ENCODE peak calls at places on chromosomes 7 and 10, in eight cellular contexts. R is endodermal cell, Q is cardiac muscle cell, N is cardiac septum, F is AG10803, Z is iris pigment epithelial cell, P is AG04450, D is T-helper 1 cell. C is an unnamed sample.

GRCh38 chr7:80393786-80394185 is 118.1 kb downstream of the GNAT3 start:
- DNase-seq in R (no peak), F (no peak), Q (no peak), Z (no peak), D (no peak), N (no peak), P (no peak), C (no peak)

GRCh38 chr10:78177013-78177370 is 143.3 kb downstream of the RPS24 start:
- DNase-seq in F (no peak), Q (no peak), Z (no peak), R (no peak), N (no peak), P (no peak), D (no peak), C (no peak)

GRCh38 chr10:3907514-3907913 is 122.5 kb upstream of the KLF6 start:
- DNase-seq in R (no peak), N (peak; percentile 82), D (no peak), P (no peak), Z (peak; percentile 25), Q (peak; percentile 55), F (peak; percentile 65), C (peak; percentile 39)

GRCh38 chr10:51368943-51369342 is 294.7 kb downstream of the PRKG1 start:
- DNase-seq in N (no peak), Z (no peak), F (no peak), Q (no peak), P (no peak), D (no peak), R (peak; percentile 51), C (no peak)

GRCh38 chr7:103796296-103796962 is 193.0 kb downstream of the RELN start:
- DNase-seq in F (no peak), D (no peak), R (no peak), Q (no peak), P (no peak), Z (no peak), N (no peak), C (no peak)

GRCh38 chr10:42969909-42970308 is 107.0 kb upstream of the RET start:
- DNase-seq in P (no peak), Q (no peak), N (peak; percentile 60), D (no peak), R (no peak), F (no peak), Z (no peak), C (no peak)

GRCh38 chr7:5077740-5078139 is 32.1 kb downstream of the RBAK start:
- DNase-seq in N (no peak), F (no peak), Z (peak; percentile 9), D (no peak), R (no peak), Q (no peak), P (no peak), C (peak; percentile 27)

GRCh38 chr7:140209866-140210609 is 33.3 kb upstream of the KDM7A start:
- DNase-seq in F (no peak), P (no peak), Q (no peak), R (no peak), Z (no peak), N (no peak), D (no peak), C (no peak)

GRCh38 chr10:122144199-122144598 is 126.9 kb upstream of the BTBD16 start:
- DNase-seq in R (no peak), D (no peak), Z (no peak), P (no peak), Q (no peak), N (no peak), F (no peak), C (no peak)

GRCh38 chr7:120832803-120833202 is 25.1 kb downstream of the TSPAN12 start:
- DNase-seq in P (no peak), Q (no peak), D (no peak), N (no peak), R (no peak), F (no peak), Z (no peak), C (no peak)

GRCh38 chr7:44799939-44800338 is 3.5 kb downstream of the PPIA start:
- DNase-seq in F (no peak), R (no peak), P (no peak), N (no peak), Z (no peak), D (no peak), Q (no peak), C (no peak)

GRCh38 chr10:102819054-102819453 is 18.2 kb downstream of the CYP17A1 start:
- DNase-seq in N (no peak), Q (no peak), D (no peak), F (no peak), R (no peak), Z (no peak), P (no peak), C (no peak)

GRCh38 chr10:42962902-42963231 is 114.0 kb upstream of the RET start:
- DNase-seq in N (peak; percentile 70), D (no peak), Z (no peak), F (no peak), P (no peak), Q (no peak), R (no peak), C (no peak)

GRCh38 chr7:1123721-1124120 is 35.8 kb downstream of the GPER1 start:
- DNase-seq in R (peak; percentile 95), P (peak; percentile 61), F (peak; percentile 89), Q (peak; percentile 95), Z (peak; percentile 67), N (peak; percentile 88), D (no peak), C (peak; percentile 90)

GRCh38 chr10:131031346-131031745 is 280.2 kb downstream of the TCERG1L start:
- DNase-seq in N (peak; percentile 49), Z (no peak), F (no peak), Q (no peak), R (no peak), P (no peak), D (no peak), C (no peak)

GRCh38 chr7:139230078-139230477 is 959 bp upstream of the UBN2 start:
- DNase-seq in F (no peak), P (no peak), R (no peak), D (no peak), N (no peak), Q (no peak), Z (no peak), C (no peak)

GRCh38 chr7:45178241-45179225 is 20.9 kb downstream of the RAMP3 start:
- DNase-seq in N (peak; percentile 58), Z (no peak), Q (no peak), D (no peak), R (peak; percentile 76), F (no peak), P (no peak), C (peak; percentile 17)

GRCh38 chr7:114212753-114213439 is 201.7 kb upstream of the FOXP2 start:
- DNase-seq in Q (no peak), P (no peak), Z (no peak), N (no peak), R (no peak), F (no peak), D (no peak), C (no peak)

GRCh38 chr7:98831641-98832221 is 38.1 kb downstream of the TMEM130 start:
- DNase-seq in N (no peak), Z (peak; percentile 45), P (no peak), R (peak; percentile 85), Q (no peak), F (no peak), D (no peak), C (peak; percentile 31)

GRCh38 chr10:70286616-70287015 is 2.8 kb upstream of the NPFFR1 start:
- DNase-seq in F (no peak), Q (no peak), R (peak; percentile 11), P (no peak), N (no peak), Z (no peak), D (no peak), C (no peak)

GRCh38 chr7:44076101-44076895 is 6.0 kb downstream of the POLM start:
- DNase-seq in N (no peak), Z (no peak), R (no peak), F (no peak), Q (no peak), P (no peak), D (no peak), C (no peak)

GRCh38 chr10:19638173-19638872 is 177.9 kb upstream of the PLXDC2 start:
- DNase-seq in D (no peak), P (peak; percentile 90), Z (peak; percentile 98), Q (peak; percentile 95), F (peak; percentile 95), N (no peak), R (no peak), C (peak; percentile 84)

GRCh38 chr7:126843883-126844282 is 408.9 kb downstream of the GRM8 start:
- DNase-seq in Z (no peak), N (no peak), R (no peak), D (no peak), F (no peak), P (no peak), Q (no peak), C (no peak)

GRCh38 chr10:14405076-14406065 is 74.6 kb upstream of the FRMD4A start:
- DNase-seq in N (no peak), Q (peak; percentile 92), F (peak; percentile 95), Z (peak; percentile 89), R (no peak), D (no peak), P (peak; percentile 95), C (peak; percentile 45)

GRCh38 chr7:29258951-29259350 is 64.4 kb downstream of the CHN2 start:
- DNase-seq in P (no peak), F (no peak), R (no peak), N (no peak), Q (no peak), D (no peak), Z (no peak), C (no peak)

GRCh38 chr7:46257766-46258448 is 336.8 kb upstream of the IGFBP3 start:
- DNase-seq in N (no peak), R (no peak), F (peak; percentile 87), Q (peak; percentile 81), Z (peak; percentile 91), D (no peak), P (peak; percentile 68), C (peak; percentile 96)

GRCh38 chr10:111384556-111384955 is 307.7 kb downstream of the ADRA2A start:
- DNase-seq in R (no peak), P (no peak), D (no peak), Q (no peak), F (peak; percentile 45), Z (no peak), N (no peak), C (peak; percentile 24)

GRCh38 chr7:137258552-137258951 is 85.0 kb downstream of the PTN start:
- DNase-seq in Z (no peak), D (no peak), P (no peak), R (no peak), N (no peak), Q (no peak), F (no peak), C (no peak)

GRCh38 chr10:14060320-14061070 is 270.2 kb downstream of the FRMD4A start:
- DNase-seq in P (no peak), N (no peak), Q (no peak), F (no peak), R (no peak), Z (no peak), D (no peak), C (peak; percentile 34)

GRCh38 chr7:122301858-122302745 is 2.4 kb downstream of the FEZF1 start:
- DNase-seq in R (peak; percentile 76), Q (no peak), P (no peak), Z (no peak), N (no peak), D (no peak), F (no peak), C (peak; percentile 22)

GRCh38 chr10:124328514-124329220 is 90.1 kb downstream of the OAT start:
- DNase-seq in Q (no peak), D (no peak), N (no peak), P (no peak), F (no peak), Z (no peak), R (peak; percentile 25), C (no peak)

GRCh38 chr7:82926477-82926876 is 236.2 kb downstream of the PCLO start:
- DNase-seq in Z (no peak), R (no peak), Q (no peak), N (no peak), F (no peak), D (no peak), P (no peak), C (no peak)